ENCODE peak calls at places on chromosome 16, in six cellular contexts. N is cardiac fibroblast; H is MM.1S; R is esophagus squamous epithelium; Y is CD8-positive, alpha-beta T cell; U is astrocyte of the cerebellum. I is an unnamed sample.

GRCh38 chr16:24834459-24835335 is 11.1 kb upstream of the SLC5A11 start:
- DNase-seq in N (peak), H (peak), R (no peak), Y (no peak), U (peak), I (no peak)

GRCh38 chr16:53084141-53084541 is 29.4 kb downstream of the CHD9 start:
- DNase-seq in N (no peak), H (no peak), R (no peak), Y (no peak), U (no peak), I (no peak)

GRCh38 chr16:77868052-77868451 is 79.7 kb downstream of the VAT1L start:
- DNase-seq in N (no peak), H (no peak), R (no peak), Y (no peak), U (no peak), I (no peak)

GRCh38 chr16:79623076-79623475 is 22.5 kb upstream of the MAF start:
- DNase-seq in N (no peak), H (no peak), R (no peak), Y (no peak), U (no peak), I (no peak)

GRCh38 chr16:71303938-71304337 is 14.7 kb upstream of the CMTR2 start:
- DNase-seq in N (no peak), H (no peak), R (no peak), Y (no peak), U (no peak), I (no peak)

GRCh38 chr16:86956437-86956836 is 360.8 kb downstream of the C16orf95 start:
- DNase-seq in N (no peak), H (no peak), R (no peak), Y (no peak), U (no peak), I (no peak)

GRCh38 chr16:49282690-49283375 is 1.2 kb upstream of the CBLN1 start:
- DNase-seq in N (no peak), H (peak), R (no peak), Y (no peak), U (no peak), I (no peak)

GRCh38 chr16:4098496-4098895 is 17.7 kb downstream of the ADCY9 start:
- DNase-seq in N (peak), H (no peak), R (no peak), Y (no peak), U (no peak), I (no peak)

GRCh38 chr16:72848759-72849664 is 198.9 kb downstream of the ZFHX3 start:
- DNase-seq in N (peak), H (no peak), R (no peak), Y (no peak), U (peak), I (peak)

GRCh38 chr16:83928341-83929055 is 24.5 kb upstream of the OSGIN1 start:
- DNase-seq in N (peak), H (no peak), R (no peak), Y (no peak), U (no peak), I (peak)

GRCh38 chr16:81237282-81237681 is 1.2 kb upstream of the BCO1 start:
- DNase-seq in N (no peak), H (no peak), R (no peak), Y (no peak), U (peak), I (peak)

GRCh38 chr16:78446486-78446885 is 347.0 kb downstream of the WWOX start:
- DNase-seq in N (no peak), H (no peak), R (no peak), Y (no peak), U (no peak), I (no peak)

GRCh38 chr16:28309811-28310311 is 17.5 kb downstream of the SBK1 start:
- DNase-seq in N (no peak), H (no peak), R (no peak), Y (peak), U (no peak), I (no peak)

GRCh38 chr16:17467923-17468540 is 2.7 kb downstream of the XYLT1 start:
- DNase-seq in N (peak), H (peak), R (no peak), Y (peak), U (peak), I (no peak)

DNA sequence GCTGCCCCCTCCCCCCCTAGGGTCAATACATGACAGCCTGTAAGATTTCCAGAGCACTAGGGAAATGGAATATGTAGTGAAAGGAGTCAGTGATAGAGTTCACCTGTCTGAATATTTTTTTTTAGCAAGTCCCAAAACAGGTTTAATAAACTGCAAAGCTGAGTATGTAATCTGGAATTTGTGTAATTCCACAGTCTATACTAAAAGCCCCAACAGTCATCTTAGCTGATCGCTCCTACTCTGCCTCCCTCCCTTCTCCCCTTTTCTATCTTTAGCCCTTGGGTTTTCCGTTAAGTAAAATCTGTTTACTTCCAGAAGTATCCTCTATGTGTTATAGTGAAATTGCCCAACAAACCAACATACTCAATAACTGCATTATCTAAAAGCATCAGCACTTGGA is 3.5 kb downstream of the CDH13 start:
- DNase-seq in N (no peak), H (no peak), R (no peak), Y (no peak), U (no peak), I (no peak)
- H3K4me3 ChIP-seq in N (no peak), H (no peak), R (no peak), Y (no peak), U (no peak), I (no peak)

GRCh38 chr16:85123891-85124635 is 11.8 kb upstream of the CIBAR2 start:
- DNase-seq in N (peak), H (no peak), R (no peak), Y (peak), U (peak), I (no peak)
- H3K4me3 ChIP-seq in N (no peak), H (no peak), R (no peak), Y (no peak), U (no peak), I (no peak)

GRCh38 chr16:8958344-8958808 is 5.3 kb downstream of the USP7 start:
- DNase-seq in N (peak), H (no peak), R (no peak), Y (peak), U (no peak), I (no peak)

GRCh38 chr16:8961811-8962390 is 1.8 kb downstream of the USP7 start:
- DNase-seq in N (no peak), H (peak), R (no peak), Y (no peak), U (no peak), I (no peak)

GRCh38 chr16:8962393-8963009 is 1.2 kb downstream of the USP7 start:
- DNase-seq in N (no peak), H (peak), R (peak), Y (peak), U (no peak), I (no peak)

GRCh38 chr16:8960788-8961109 is 3.0 kb downstream of the USP7 start:
- DNase-seq in N (no peak), H (peak), R (no peak), Y (no peak), U (no peak), I (no peak)

DNA sequence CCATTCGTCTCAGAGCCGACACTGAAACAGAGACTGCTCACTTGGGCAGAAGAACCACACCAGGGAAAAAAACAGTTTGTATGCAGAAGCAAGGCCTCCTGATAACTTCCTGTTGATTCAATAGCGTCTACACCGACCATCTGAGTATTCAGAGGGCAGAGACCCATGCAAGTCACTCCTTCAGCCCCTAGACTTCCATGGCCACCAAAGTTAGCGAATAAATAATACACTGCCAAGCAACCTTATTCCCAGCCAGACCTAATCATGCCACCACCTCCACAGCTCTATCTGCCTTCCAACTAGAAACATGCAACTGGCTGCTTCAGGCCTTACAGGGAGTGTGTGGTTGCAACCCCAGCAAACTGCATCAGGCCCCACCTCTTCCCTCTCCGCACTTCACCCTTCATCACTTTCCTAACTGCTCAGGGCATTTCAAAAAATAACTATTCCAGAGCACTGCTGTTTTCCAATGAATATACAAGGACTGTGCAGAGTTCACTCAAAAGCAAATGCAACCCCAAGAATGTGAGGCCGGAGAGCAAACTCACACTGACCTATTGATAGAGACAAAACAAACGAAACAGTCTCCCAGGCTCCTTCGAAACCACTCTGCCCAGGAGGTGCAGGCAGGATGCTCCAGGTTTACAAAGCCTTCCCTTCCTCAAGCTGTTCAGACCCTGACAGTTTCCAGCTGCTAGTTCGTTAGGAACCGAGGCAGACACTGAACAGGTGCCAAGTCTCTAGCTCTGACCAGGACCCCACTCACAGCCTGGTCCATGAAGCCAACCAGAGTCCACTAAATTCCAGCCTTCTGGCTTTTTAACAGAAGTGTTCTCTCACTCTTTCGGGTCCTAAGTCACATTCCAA is 3.6 kb downstream of the USP7 start:
- DNase-seq in N (peak), H (peak), R (no peak), Y (no peak), U (no peak), I (no peak)
- H3K4me3 ChIP-seq in N (no peak), H (peak), R (no peak), Y (peak), U (no peak), I (peak)

DNA sequence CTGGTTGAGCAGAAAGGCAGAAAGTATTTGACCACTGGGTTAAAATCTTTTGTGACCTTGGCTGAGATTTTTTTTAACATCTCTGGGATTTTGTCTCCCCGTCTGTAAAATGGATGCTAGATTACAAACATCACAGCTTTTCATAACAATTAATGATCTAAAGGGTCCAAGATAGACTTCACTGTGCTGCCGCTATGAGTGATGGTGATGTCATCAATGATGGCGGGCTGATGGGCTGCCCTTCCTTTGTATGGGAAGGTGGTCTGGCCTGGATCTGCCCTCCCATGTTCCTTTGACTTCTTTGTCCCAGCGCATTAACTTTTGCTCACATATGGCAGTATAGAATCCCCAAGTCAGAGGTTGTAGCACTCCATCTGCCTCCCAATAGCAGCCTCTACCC is 116.7 kb downstream of the IRX5 start:
- DNase-seq in N (no peak), H (no peak), R (no peak), Y (no peak), U (no peak), I (no peak)
- H3K4me3 ChIP-seq in N (no peak), H (no peak), R (no peak), Y (no peak), U (no peak), I (no peak)

DNA sequence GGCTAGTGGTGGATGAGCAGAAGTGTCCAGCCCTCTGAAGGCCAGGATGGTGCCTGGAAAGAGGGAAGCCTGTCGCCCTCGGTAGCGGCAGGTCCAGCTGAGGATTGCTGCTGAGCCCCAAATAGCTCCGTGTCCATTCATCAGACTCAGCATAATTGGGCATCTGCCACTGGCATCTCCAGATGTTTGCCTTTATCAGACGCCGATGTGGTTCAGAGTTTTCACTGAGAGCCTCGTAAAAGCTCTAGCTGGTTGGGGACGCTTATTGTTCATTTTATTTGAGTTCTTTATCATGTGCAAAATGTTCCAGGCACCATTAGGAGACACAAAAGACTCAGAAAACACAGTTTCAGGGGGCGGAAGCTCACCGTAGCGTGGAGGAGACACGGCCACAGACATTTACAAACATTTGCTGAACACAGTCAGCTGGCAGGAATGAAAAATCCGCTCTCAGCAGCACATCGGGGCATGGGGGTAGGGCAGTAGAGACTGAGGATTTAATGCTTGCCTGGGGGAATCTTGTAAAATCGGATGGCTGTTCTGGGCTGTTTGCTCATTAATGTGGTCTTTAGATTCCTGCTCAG is 41.8 kb downstream of the SMPD3 start:
- DNase-seq in N (no peak), H (no peak), R (no peak), Y (no peak), U (no peak), I (no peak)
- H3K4me3 ChIP-seq in N (no peak), H (no peak), R (no peak), Y (no peak), U (no peak), I (no peak)

GRCh38 chr16:57639172-57639571 is 10.7 kb downstream of the ADGRG1 start:
- DNase-seq in N (peak), H (no peak), R (no peak), Y (peak), U (no peak), I (no peak)
- H3K4me3 ChIP-seq in N (no peak), H (no peak), R (no peak), Y (no peak), U (no peak), I (no peak)